ENCODE peak calls at places on chromosomes 3 and 15, in eight cellular contexts. A is mucosa of descending colon, Q is tibial artery, D is adipocyte, I is bronchial epithelial cell, P is suprapubic skin, F is GM06990, X is IMR-90. Y is an unnamed sample.
A peak's percentile ranks its signal among the peaks of the same experiment; 100 is the strongest.

GRCh38 chr3:32455609-32456428 is 46.8 kb downstream of the CMTM6 start:
- DNase-seq in F (no peak), Q (no peak), D (no peak), I (no peak), X (no peak), P (no peak), A (peak; percentile 1), Y (no peak)

GRCh38 chr15:78616506-78616905 is 4.3 kb downstream of the CHRNA3 start:
- DNase-seq in X (no peak), D (no peak), I (no peak), F (no peak), A (no peak), Q (no peak), P (no peak), Y (no peak)

GRCh38 chr3:32148356-32148755 is 41.9 kb downstream of the GPD1L start:
- DNase-seq in D (no peak), A (no peak), F (no peak), I (no peak), P (no peak), X (no peak), Q (no peak), Y (peak; percentile 21)

GRCh38 chr3:120615863-120616599 is 19.9 kb downstream of the NDUFB4 start:
- DNase-seq in Q (peak; percentile 76), F (no peak), P (peak; percentile 76), I (peak; percentile 9), A (peak; percentile 10), D (no peak), X (peak; percentile 51), Y (no peak)

GRCh38 chr3:23457697-23458096 is 254.6 kb downstream of the UBE2E2 start:
- DNase-seq in Q (no peak), X (no peak), I (no peak), F (no peak), P (no peak), D (no peak), A (no peak), Y (no peak)

GRCh38 chr15:83372434-83372873 is 74.7 kb upstream of the SH3GL3 start:
- DNase-seq in F (no peak), I (peak; percentile 19), P (no peak), A (no peak), Q (no peak), D (no peak), X (no peak), Y (peak; percentile 37)

GRCh38 chr3:134598813-134599563 is 51.8 kb downstream of the KY start:
- DNase-seq in A (no peak), P (no peak), I (no peak), D (peak; percentile 14), F (no peak), Q (no peak), X (no peak), Y (no peak)

GRCh38 chr3:69915726-69916125 is 83.8 kb upstream of the SAMMSON start:
- DNase-seq in A (no peak), Q (no peak), X (no peak), F (no peak), I (no peak), P (no peak), D (no peak), Y (no peak)

GRCh38 chr15:99749386-99749785 is 16.1 kb upstream of the LYSMD4 start:
- DNase-seq in F (no peak), D (no peak), I (peak; percentile 56), A (peak; percentile 68), X (peak; percentile 10), Q (no peak), P (no peak), Y (no peak)

GRCh38 chr15:91865903-91866302 is 12.4 kb downstream of the SLCO3A1 start:
- DNase-seq in X (peak; percentile 40), A (no peak), I (peak; percentile 76), F (no peak), D (peak; percentile 3), Q (no peak), P (no peak), Y (no peak)

GRCh38 chr15:70060214-70061085 is 37.3 kb downstream of the TLE3 start:
- DNase-seq in A (no peak), X (no peak), D (no peak), I (no peak), Q (peak; percentile 61), P (no peak), F (no peak), Y (no peak)

GRCh38 chr15:65156692-65157091 is 23.1 kb upstream of the PDCD7 start:
- DNase-seq in Q (no peak), D (no peak), I (no peak), X (no peak), P (no peak), A (no peak), F (no peak), Y (no peak)
- H3K36me3 ChIP-seq in Q (peaks cover 77% of the 10 kb centered on the region), D (peaks cover 91% of the 10 kb centered on the region), I (peaks cover 8% of the 10 kb centered on the region), X (peaks cover 29% of the 10 kb centered on the region), P (peaks cover 83% of the 10 kb centered on the region), A (peaks cover 10% of the 10 kb centered on the region), F (peaks cover 8% of the 10 kb centered on the region), Y (peaks cover 1% of the 10 kb centered on the region)

GRCh38 chr15:40466426-40467259 is 4.1 kb upstream of the CHST14 start:
- DNase-seq in P (no peak), I (no peak), Q (no peak), F (no peak), A (peak; percentile 24), X (no peak), D (no peak), Y (no peak)
- H3K36me3 ChIP-seq in P (peaks cover 52% of the 10 kb centered on the region), I (peaks cover 11% of the 10 kb centered on the region), Q (peaks cover 62% of the 10 kb centered on the region), F (peaks cover 11% of the 10 kb centered on the region), A (no peaks in the 10 kb centered on the region), X (peaks cover 43% of the 10 kb centered on the region), D (peaks cover 41% of the 10 kb centered on the region), Y (peaks cover 5% of the 10 kb centered on the region)

GRCh38 chr3:162368377-162368776 is 871.8 kb downstream of the OTOL1 start:
- DNase-seq in I (no peak), A (no peak), Q (no peak), P (no peak), X (no peak), F (no peak), D (no peak), Y (no peak)
- H3K36me3 ChIP-seq in I (no peaks in the 10 kb centered on the region), A (no peaks in the 10 kb centered on the region), Q (no peaks in the 10 kb centered on the region), P (no peaks in the 10 kb centered on the region), X (no peaks in the 10 kb centered on the region), F (no peaks in the 10 kb centered on the region), D (no peaks in the 10 kb centered on the region), Y (no peaks in the 10 kb centered on the region)

GRCh38 chr15:50485389-50485788 is 61.1 kb downstream of the USP50 start:
- DNase-seq in D (no peak), P (no peak), A (no peak), X (no peak), I (no peak), Q (no peak), F (no peak), Y (no peak)

GRCh38 chr15:50487287-50487686 is 59.2 kb downstream of the USP50 start:
- DNase-seq in P (no peak), X (no peak), D (no peak), F (no peak), Q (no peak), I (no peak), A (no peak), Y (no peak)

GRCh38 chr15:50484781-50485180 is 60.6 kb downstream of the USP8 start:
- DNase-seq in I (no peak), F (peak; percentile 42), X (no peak), P (no peak), Q (no peak), A (no peak), D (no peak), Y (no peak)
- H3K36me3 ChIP-seq in I (peaks cover 5% of the 10 kb centered on the region), F (peaks cover 8% of the 10 kb centered on the region), X (peaks cover 25% of the 10 kb centered on the region), P (peaks cover 68% of the 10 kb centered on the region), Q (peaks cover 79% of the 10 kb centered on the region), A (peaks cover 4% of the 10 kb centered on the region), D (peaks cover 74% of the 10 kb centered on the region), Y (no peaks in the 10 kb centered on the region)

GRCh38 chr3:13370609-13371008 is 49.5 kb downstream of the NUP210 start:
- DNase-seq in A (no peak), I (no peak), X (no peak), P (no peak), Q (no peak), F (no peak), D (no peak), Y (no peak)
- H3K36me3 ChIP-seq in A (no peaks in the 10 kb centered on the region), I (no peaks in the 10 kb centered on the region), X (no peaks in the 10 kb centered on the region), P (no peaks in the 10 kb centered on the region), Q (peaks cover 12% of the 10 kb centered on the region), F (peaks cover 62% of the 10 kb centered on the region), D (no peaks in the 10 kb centered on the region), Y (peaks cover 2% of the 10 kb centered on the region)

DNA sequence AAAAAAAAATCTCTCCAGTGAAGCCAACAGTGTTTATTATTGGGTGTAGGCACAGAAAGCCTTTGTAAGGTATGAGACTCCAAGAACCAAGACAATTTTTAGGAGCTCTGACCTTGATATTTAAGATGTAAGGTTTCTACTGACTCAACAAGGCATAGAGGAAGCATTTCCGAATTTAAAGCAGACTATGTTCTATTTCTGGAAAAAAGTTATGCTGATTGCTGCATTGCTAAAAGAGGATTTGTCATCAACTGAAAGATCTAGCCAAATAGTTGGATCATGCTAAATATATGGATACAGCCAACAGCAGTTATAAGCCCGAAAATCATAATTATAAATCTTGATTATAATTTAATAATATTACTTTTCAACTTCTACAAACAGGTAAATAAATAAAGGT is 53.3 kb upstream of the MELTF start:
- DNase-seq in F (no peak), P (no peak), I (no peak), A (no peak), D (peak; percentile 38), X (peak; percentile 63), Q (no peak), Y (no peak)
- H3K36me3 ChIP-seq in F (no peaks in the 10 kb centered on the region), P (peaks cover 2% of the 10 kb centered on the region), I (peaks cover under 1% of the 10 kb centered on the region), A (no peaks in the 10 kb centered on the region), D (peaks cover 6% of the 10 kb centered on the region), X (peaks cover 2% of the 10 kb centered on the region), Q (no peaks in the 10 kb centered on the region), Y (no peaks in the 10 kb centered on the region)

DNA sequence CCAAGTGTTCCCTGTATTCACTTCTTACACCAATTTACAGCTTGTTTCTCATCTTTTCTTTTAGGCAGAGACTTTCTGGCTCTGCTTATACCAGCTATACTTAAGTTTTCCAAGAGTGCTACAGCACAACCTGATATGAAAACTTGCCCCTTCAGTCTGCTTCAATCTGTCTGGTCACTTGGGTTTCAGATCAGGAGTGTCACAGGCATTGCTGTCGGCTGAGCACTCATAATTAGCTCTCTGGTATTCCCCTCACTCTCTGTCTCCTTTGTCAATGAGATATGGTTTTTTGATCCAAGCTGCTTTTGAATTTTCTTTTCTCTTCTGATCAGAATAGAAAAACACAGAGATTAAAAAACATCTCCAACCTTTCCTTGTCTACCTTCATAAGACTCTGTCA is 194.9 kb upstream of the UMPS start:
- DNase-seq in P (no peak), F (no peak), Q (no peak), I (no peak), D (no peak), X (no peak), A (no peak), Y (no peak)
- H3K36me3 ChIP-seq in P (no peaks in the 10 kb centered on the region), F (no peaks in the 10 kb centered on the region), Q (no peaks in the 10 kb centered on the region), I (no peaks in the 10 kb centered on the region), D (no peaks in the 10 kb centered on the region), X (no peaks in the 10 kb centered on the region), A (no peaks in the 10 kb centered on the region), Y (no peaks in the 10 kb centered on the region)

GRCh38 chr3:42301446-42302175 is 35.6 kb upstream of the CCK start:
- DNase-seq in A (no peak), X (no peak), P (no peak), I (no peak), Q (no peak), D (no peak), F (no peak), Y (no peak)
- H3K36me3 ChIP-seq in A (no peaks in the 10 kb centered on the region), X (no peaks in the 10 kb centered on the region), P (no peaks in the 10 kb centered on the region), I (no peaks in the 10 kb centered on the region), Q (no peaks in the 10 kb centered on the region), D (no peaks in the 10 kb centered on the region), F (no peaks in the 10 kb centered on the region), Y (no peaks in the 10 kb centered on the region)

Y was measured in kidney epithelial cell.